ENCODE peak calls at places on chromosomes 2 and 18, in four cellular contexts. Q, G, O and Z are unnamed samples.

GRCh38 chr2:128628996-128629395 is 310.3 kb upstream of the HS6ST1 start:
- DNase-seq in Q (no peak), G (no peak), O (no peak), Z (no peak)

GRCh38 chr18:66553824-66554223 is 50.1 kb downstream of the CDH19 start:
- DNase-seq in Q (no peak), G (no peak), O (no peak), Z (peak)

GRCh38 chr2:136091899-136092298 is 26.1 kb downstream of the CXCR4 start:
- DNase-seq in Q (no peak), G (no peak), O (no peak), Z (no peak)

GRCh38 chr2:7599462-7600258 is 682.4 kb downstream of the RNF144A start:
- DNase-seq in Q (no peak), G (no peak), O (no peak), Z (no peak)

GRCh38 chr2:195533771-195534642 is 123.0 kb upstream of the SLC39A10 start:
- DNase-seq in Q (peak), G (peak), O (peak), Z (no peak)

GRCh38 chr2:20611077-20611843 is 39.6 kb downstream of the HS1BP3 start:
- DNase-seq in Q (no peak), G (peak), O (no peak), Z (no peak)

GRCh38 chr2:230443540-230443939 is 27.5 kb downstream of the SP100 start:
- DNase-seq in Q (no peak), G (no peak), O (no peak), Z (no peak)

GRCh38 chr2:219527076-219527394 is 12.8 kb downstream of the ASIC4 start:
- DNase-seq in Q (no peak), G (no peak), O (no peak), Z (no peak)

GRCh38 chr2:215684448-215685217 is 248.8 kb upstream of the FN1 start:
- DNase-seq in Q (no peak), G (no peak), O (no peak), Z (no peak)

GRCh38 chr2:219045937-219046550 is 4.7 kb upstream of the CFAP65 start:
- DNase-seq in Q (no peak), G (no peak), O (no peak), Z (no peak)

GRCh38 chr18:63997606-63998005 is 27.7 kb downstream of the SERPINB8 start:
- DNase-seq in Q (no peak), G (no peak), O (no peak), Z (no peak)

GRCh38 chr2:25330273-25330672 is 11.5 kb downstream of the DNMT3A start:
- DNase-seq in Q (no peak), G (no peak), O (no peak), Z (no peak)

GRCh38 chr2:203003716-203004115 is 11.0 kb upstream of the NBEAL1 start:
- DNase-seq in Q (no peak), G (no peak), O (no peak), Z (no peak)

GRCh38 chr18:47736376-47737140 is 193.9 kb downstream of the SMAD2 start:
- DNase-seq in Q (no peak), G (no peak), O (no peak), Z (no peak)

GRCh38 chr2:43131890-43132522 is 94.4 kb downstream of the ZFP36L2 start:
- DNase-seq in Q (no peak), G (no peak), O (no peak), Z (no peak)

GRCh38 chr2:73243884-73244570 is 9.9 kb downstream of the CCT7 start:
- DNase-seq in Q (no peak), G (no peak), O (no peak), Z (peak)